ENCODE peak calls at places on chromosomes 1 and 21, in seven cellular contexts. S is IMR-90, E is trophoblast cell, N is H9, P is H1, F is neuronal stem cell, W is mesenchymal stem cell. A is an unnamed sample.

GRCh38 chr1:56645663-56646330 is 683 bp downstream of the PRKAA2 start:
- DNase-seq in P (no peak), F (peak; percentile 57), E (no peak), W (peak; percentile 40), S (no peak), N (peak; percentile 39), A (peak; percentile 22)

GRCh38 chr1:161196521-161197451 is 2.1 kb downstream of the ADAMTS4 start:
- DNase-seq in F (no peak), E (no peak), S (peak; percentile 75), W (peak; percentile 54), N (no peak), P (no peak), A (no peak)

GRCh38 chr1:185250063-185250462 is 67.0 kb downstream of the IVNS1ABP start:
- DNase-seq in E (no peak), P (no peak), N (no peak), W (no peak), F (no peak), S (no peak), A (no peak)

GRCh38 chr1:227268943-227269342 is 49.3 kb downstream of the CDC42BPA start:
- DNase-seq in P (no peak), N (no peak), E (no peak), W (peak; percentile 17), S (no peak), F (no peak), A (no peak)

GRCh38 chr1:199291022-199291740 is 652.3 kb downstream of the PTPRC start:
- DNase-seq in P (no peak), S (no peak), E (no peak), F (no peak), W (no peak), N (no peak), A (peak; percentile 65)

GRCh38 chr1:172727956-172728603 is 69.2 kb downstream of the FASLG start:
- DNase-seq in N (peak; percentile 76), W (peak; percentile 22), S (peak; percentile 29), F (no peak), P (no peak), E (peak; percentile 16), A (peak; percentile 92)

GRCh38 chr1:230066466-230067404 is at the start of gene GALNT2:
- DNase-seq in P (peak; percentile 61), E (peak; percentile 81), F (peak; percentile 93), S (peak; percentile 79), N (peak; percentile 95), W (peak; percentile 85), A (peak; percentile 95)

GRCh38 chr1:209854196-209854595 is 26.4 kb downstream of the UTP25 start:
- DNase-seq in E (no peak), F (no peak), N (no peak), P (no peak), W (no peak), S (no peak), A (no peak)

GRCh38 chr21:45927851-45928850 is 53.4 kb upstream of the COL6A1 start:
- DNase-seq in E (no peak), F (no peak), P (no peak), N (no peak), W (no peak), S (no peak), A (no peak)

GRCh38 chr1:1832151-1832550 is 53.9 kb upstream of the NADK start:
- DNase-seq in F (no peak), N (no peak), E (no peak), W (no peak), P (no peak), S (no peak), A (no peak)
- H3K27ac ChIP-seq in F (no peak overlapping the region), N (no peak overlapping the region), E (no peak overlapping the region), W (no peak overlapping the region), P (no peak overlapping the region), S (no peak overlapping the region), A (no peak overlapping the region)

GRCh38 chr1:233065655-233066054 is 115.2 kb downstream of the NTPCR start:
- DNase-seq in P (no peak), N (no peak), F (no peak), W (no peak), E (no peak), S (no peak), A (peak; percentile 53)
- H2BK120ac ChIP-seq in P (no peak overlapping the region), N (no peak overlapping the region), F (no peak overlapping the region), W (no peak overlapping the region), E (no peak overlapping the region), S (peak overlapping the region; percentile 65), A (no peak overlapping the region)

DNA sequence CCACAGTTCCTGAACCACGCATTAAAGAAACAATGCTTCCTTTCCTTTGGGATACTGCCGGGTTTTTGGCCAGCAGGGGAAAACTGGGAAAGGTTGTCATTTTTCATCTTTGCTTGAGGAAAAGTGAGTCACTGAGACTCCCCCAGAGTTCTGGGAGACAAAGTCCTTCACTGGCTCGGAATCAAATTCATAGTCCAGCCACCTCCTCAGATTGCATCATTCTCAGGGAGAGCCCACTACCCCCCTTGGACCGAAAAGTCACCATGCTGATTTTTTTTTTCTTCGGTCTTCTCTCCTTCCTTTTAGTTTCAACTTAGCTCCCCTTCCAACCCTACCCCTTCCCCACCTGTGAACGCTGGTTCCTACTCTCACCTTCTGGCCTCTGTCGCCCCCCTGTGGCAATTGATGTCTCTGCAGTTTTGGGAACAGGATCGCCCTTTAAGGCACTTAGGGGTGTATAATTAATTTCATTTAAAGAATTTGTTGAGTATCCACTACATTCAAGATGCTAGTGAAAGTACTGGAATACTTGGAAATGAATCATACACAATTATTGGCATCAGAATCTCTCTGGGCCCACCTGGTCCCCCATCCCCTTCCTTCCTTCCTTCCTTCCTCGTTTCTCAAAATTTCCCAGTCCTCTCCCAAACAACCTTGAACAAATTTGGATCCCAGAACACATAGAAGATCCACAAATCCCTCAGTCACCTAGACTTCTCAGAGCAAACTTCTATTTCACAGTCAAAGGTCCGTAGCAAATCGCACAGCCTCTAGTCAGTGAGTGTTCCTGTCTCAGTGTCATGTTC is 6.9 kb downstream of the ACKR1 start:
- DNase-seq in N (peak; percentile 73), W (peak; percentile 11), S (peak; percentile 3), E (no peak), F (peak; percentile 62), P (no peak), A (peak; percentile 73)
- H3K18ac ChIP-seq in N (no peak overlapping the region), W (no peak overlapping the region), S (no peak overlapping the region), E (no peak overlapping the region), F (no peak overlapping the region), P (no peak overlapping the region), A (no peak overlapping the region)

DNA sequence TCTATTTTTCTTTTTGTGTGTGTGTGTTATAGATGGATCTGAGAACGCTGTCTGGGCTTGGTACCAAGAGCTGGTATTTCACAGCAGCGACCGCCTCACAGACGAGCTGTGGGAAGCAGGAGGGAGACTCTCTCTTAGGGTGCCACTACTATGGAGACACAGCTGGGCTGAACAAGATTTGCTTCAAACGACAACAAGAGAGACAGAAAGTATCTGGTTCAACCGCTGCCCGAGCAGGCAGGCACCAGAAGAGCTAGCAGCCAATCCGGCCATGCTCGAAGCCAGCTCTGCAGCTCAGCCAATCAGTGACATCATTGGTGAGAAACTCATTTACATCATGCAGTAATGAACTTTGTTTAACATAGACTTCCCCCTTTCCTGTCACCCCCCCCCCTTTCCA is 341.3 kb downstream of the USP25 start:
- DNase-seq in N (no peak), E (no peak), S (no peak), F (no peak), W (no peak), P (no peak), A (peak; percentile 16)
- H3K27ac ChIP-seq in N (no peak overlapping the region), E (no peak overlapping the region), S (peak overlapping the region; percentile 5), F (no peak overlapping the region), W (no peak overlapping the region), P (no peak overlapping the region), A (no peak overlapping the region)

GRCh38 chr1:65176571-65176970 is 28.6 kb downstream of the AK4 start:
- DNase-seq in F (no peak), N (no peak), E (no peak), S (no peak), W (no peak), P (no peak), A (no peak)

GRCh38 chr1:65176071-65176470 is 28.1 kb downstream of the AK4 start:
- DNase-seq in F (no peak), P (no peak), W (no peak), S (no peak), N (no peak), E (no peak), A (no peak)

GRCh38 chr1:65177457-65177856 is 29.5 kb downstream of the AK4 start:
- DNase-seq in W (peak; percentile 55), F (no peak), E (no peak), N (no peak), S (peak; percentile 68), P (no peak), A (peak; percentile 84)

GRCh38 chr1:65179148-65179547 is 31.1 kb downstream of the AK4 start:
- DNase-seq in S (no peak), N (no peak), E (no peak), W (no peak), P (no peak), F (no peak), A (no peak)

DNA sequence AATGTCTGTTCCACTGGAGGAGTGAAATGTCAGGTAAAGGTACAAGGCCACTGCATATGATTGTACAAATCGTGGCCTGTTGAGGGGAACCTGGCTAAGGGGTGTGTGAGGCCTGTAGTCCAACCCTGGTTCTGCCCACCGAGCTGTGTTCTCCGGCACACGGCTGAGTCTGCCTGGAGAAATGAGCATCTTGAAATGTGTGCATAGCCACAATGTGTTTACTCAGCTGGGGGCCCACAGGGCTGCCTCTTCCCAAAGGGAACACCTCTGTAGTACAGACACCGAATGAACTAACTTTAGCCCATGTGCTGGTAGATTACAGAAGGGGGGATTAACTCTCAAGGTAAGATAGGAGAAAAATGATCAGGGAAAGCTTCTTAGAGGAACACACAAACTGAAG is 30.2 kb downstream of the AK4 start:
- DNase-seq in S (no peak), N (no peak), P (no peak), F (no peak), E (no peak), W (no peak), A (no peak)
- H2BK120ac ChIP-seq in S (no peak overlapping the region), N (no peak overlapping the region), P (no peak overlapping the region), F (no peak overlapping the region), E (peak overlapping the region; percentile 48), W (no peak overlapping the region), A (no peak overlapping the region)

DNA sequence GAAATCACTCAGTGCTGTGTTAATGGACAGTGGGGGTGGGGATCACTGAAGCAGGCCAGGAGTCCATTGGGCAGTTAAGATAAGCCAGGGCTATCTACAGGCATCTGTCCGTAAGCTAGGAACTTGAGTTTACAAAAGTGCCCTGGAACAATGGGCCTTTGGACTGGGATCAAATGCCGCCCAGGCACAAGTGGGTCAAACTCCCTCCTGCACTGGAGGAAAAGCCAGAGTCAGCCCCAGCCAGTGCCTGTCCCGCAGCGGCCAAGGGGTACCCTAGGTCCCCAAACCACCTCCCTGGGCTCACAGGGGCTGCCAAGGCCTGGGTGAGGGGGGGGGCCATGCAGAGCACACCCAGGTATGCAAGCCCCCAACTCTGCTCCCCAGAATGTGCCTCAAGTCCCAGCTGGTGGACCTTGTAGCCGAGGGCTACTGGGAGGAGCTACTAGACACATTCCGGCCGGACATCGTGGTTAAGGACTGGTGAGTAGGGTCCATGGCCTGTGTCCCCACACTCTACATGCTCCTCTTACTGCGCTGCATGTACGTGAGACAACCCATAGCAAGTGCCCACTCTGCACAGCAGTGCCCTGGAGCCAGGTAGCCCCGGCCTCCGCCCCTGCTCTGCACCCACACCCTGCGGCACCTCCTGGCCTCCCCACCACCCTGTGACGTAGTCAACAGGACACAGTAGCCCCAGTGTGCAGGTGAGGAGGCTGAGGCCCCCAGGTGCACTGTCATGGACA is 7.7 kb downstream of the FBXO6 start:
- DNase-seq in E (no peak), N (no peak), S (no peak), P (no peak), W (no peak), F (no peak), A (no peak)
- H3K18ac ChIP-seq in E (no peak overlapping the region), N (no peak overlapping the region), S (no peak overlapping the region), P (no peak overlapping the region), W (no peak overlapping the region), F (no peak overlapping the region), A (no peak overlapping the region)